ENCODE peak calls at places on chromosomes 13 and 19, in nine cellular contexts. U is GM13976, X is dorsolateral prefrontal cortex, F is neural crest cell, Y is colonic mucosa, G is mucosa of descending colon, C is A549, N is neural progenitor cell, Q is choroid plexus epithelial cell. L is an unnamed sample.

GRCh38 chr19:48695743-48696352 is at the start of gene FUT2:
- DNase-seq in X (no peak), N (peak), U (no peak), Y (peak), Q (no peak), G (peak), F (no peak), C (no peak), L (no peak)

GRCh38 chr19:45355910-45356309 is 14.5 kb downstream of the ERCC2 start:
- DNase-seq in N (no peak), G (no peak), Y (no peak), F (no peak), U (no peak), C (no peak), Q (no peak), X (no peak), L (no peak)

GRCh38 chr19:784541-784940 is 12.7 kb upstream of the PTBP1 start:
- DNase-seq in Y (no peak), U (no peak), N (no peak), X (no peak), G (no peak), F (no peak), Q (no peak), C (peak), L (no peak)

GRCh38 chr13:45700971-45701900 is 884 bp upstream of the CBY2 start:
- DNase-seq in G (peak), C (no peak), N (no peak), F (no peak), Y (no peak), X (no peak), U (peak), Q (no peak), L (no peak)

GRCh38 chr13:55652657-55653056 is 1488.1 kb upstream of the PRR20A start:
- DNase-seq in C (no peak), N (peak), X (no peak), Q (no peak), Y (no peak), F (no peak), U (no peak), G (no peak), L (no peak)

GRCh38 chr13:24083722-24084421 is 76.6 kb upstream of the SPATA13 start:
- DNase-seq in N (peak), Y (no peak), U (no peak), C (no peak), Q (no peak), G (no peak), X (peak), F (peak), L (no peak)

GRCh38 chr19:46721269-46722003 is 4.5 kb upstream of the PRKD2 start:
- DNase-seq in F (no peak), Q (no peak), U (no peak), C (peak), X (no peak), G (no peak), N (peak), Y (no peak), L (no peak)

GRCh38 chr19:50639121-50640112 is at the start of gene SYT3:
- DNase-seq in F (peak), Q (peak), Y (no peak), X (peak), N (peak), C (peak), G (peak), U (peak), L (peak)

GRCh38 chr13:110574161-110574560 is 12.6 kb upstream of the RAB20 start:
- DNase-seq in G (no peak), U (no peak), F (no peak), Q (no peak), X (no peak), Y (no peak), C (no peak), N (no peak), L (no peak)

GRCh38 chr19:11496391-11497163 is 9.1 kb downstream of the ZNF653 start:
- DNase-seq in G (peak), Q (peak), U (peak), F (peak), N (peak), X (peak), Y (peak), C (peak), L (peak)

GRCh38 chr19:45514376-45515051 is 7.2 kb downstream of the VASP start:
- DNase-seq in Q (no peak), N (no peak), Y (peak), G (peak), X (no peak), U (no peak), C (no peak), F (no peak), L (no peak)

GRCh38 chr13:36258831-36259230 is 38.8 kb downstream of the CCDC169 start:
- DNase-seq in U (no peak), G (no peak), Q (no peak), X (no peak), N (no peak), F (no peak), C (no peak), Y (no peak), L (no peak)
- TF ChIP-seq CTCF in U (no peak), G (no peak), Q (no peak), X (no peak), N (no peak), F (no peak), C (no peak), Y (no peak), L (no peak)

GRCh38 chr19:31314156-31314555 is 35.1 kb downstream of the TSHZ3 start:
- DNase-seq in N (no peak), Y (no peak), G (no peak), U (no peak), X (no peak), C (no peak), Q (no peak), F (no peak), L (no peak)

GRCh38 chr19:31316201-31316951 is 32.9 kb downstream of the TSHZ3 start:
- DNase-seq in G (peak), F (no peak), C (no peak), U (no peak), N (peak), Y (no peak), Q (peak), X (no peak), L (peak)

GRCh38 chr19:31313291-31314030 is 35.8 kb downstream of the TSHZ3 start:
- DNase-seq in U (no peak), Y (no peak), G (no peak), N (no peak), F (no peak), X (no peak), C (no peak), Q (no peak), L (no peak)

GRCh38 chr19:31315621-31316011 is 33.6 kb downstream of the TSHZ3 start:
- DNase-seq in G (no peak), X (no peak), C (no peak), Y (no peak), N (no peak), Q (no peak), F (no peak), U (no peak), L (no peak)

DNA sequence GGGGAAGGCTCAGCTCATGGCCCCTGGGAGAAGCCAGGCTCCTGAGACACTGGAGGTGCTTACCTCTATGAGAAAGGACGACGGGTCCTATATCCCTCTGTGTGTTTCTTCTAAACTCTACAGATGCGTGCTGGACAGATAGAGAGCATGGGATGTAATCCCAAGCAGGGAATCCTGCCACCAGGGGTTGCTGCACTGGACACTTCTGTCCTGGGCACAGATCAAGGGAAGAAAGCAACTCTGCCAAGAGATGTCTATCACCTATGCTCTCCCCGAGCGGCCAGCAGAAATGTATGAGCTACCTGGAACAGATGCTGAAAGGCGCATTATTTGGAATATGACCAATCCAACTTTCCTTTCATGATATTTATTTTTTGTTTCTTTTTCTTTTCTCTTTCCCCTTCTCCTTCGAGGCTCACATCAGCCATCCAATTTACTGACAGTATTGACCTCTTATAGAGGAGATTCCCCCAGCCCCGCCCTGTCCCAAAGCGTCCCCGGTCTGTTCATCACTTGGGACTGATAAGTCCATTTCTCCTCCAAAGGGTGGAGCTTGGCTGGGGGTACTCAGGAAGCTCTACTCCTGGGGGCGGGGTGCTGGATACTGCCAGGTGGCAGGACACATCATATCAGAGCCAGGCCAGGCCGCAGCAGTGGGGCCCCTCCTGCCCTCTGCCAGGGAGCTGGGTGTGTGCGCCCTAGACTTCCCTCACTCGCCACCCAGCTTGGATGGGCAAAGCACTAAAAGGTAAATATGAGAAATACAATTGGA is 34.2 kb downstream of the TSHZ3 start:
- DNase-seq in Y (no peak), Q (peak), X (no peak), C (no peak), U (no peak), F (no peak), N (peak), G (no peak), L (no peak)
- TF ChIP-seq CTCF in Y (no peak), Q (peak), X (no peak), C (no peak), U (no peak), F (no peak), N (peak), G (no peak), L (peak)

GRCh38 chr13:32086791-32087441 is 55.3 kb downstream of the FRY start:
- DNase-seq in Q (no peak), C (no peak), N (no peak), Y (no peak), G (no peak), X (no peak), U (no peak), F (no peak), L (peak)

GRCh38 chr13:32079586-32079985 is 48.0 kb downstream of the FRY start:
- DNase-seq in F (no peak), Y (no peak), Q (no peak), X (no peak), U (no peak), G (no peak), C (no peak), N (no peak), L (no peak)

GRCh38 chr13:32086366-32086765 is 54.8 kb downstream of the FRY start:
- DNase-seq in X (no peak), Q (no peak), F (no peak), G (no peak), C (no peak), Y (no peak), N (peak), U (no peak), L (peak)

GRCh38 chr13:32080328-32080744 is 48.8 kb downstream of the FRY start:
- DNase-seq in N (no peak), Q (no peak), Y (no peak), C (no peak), U (no peak), G (no peak), X (no peak), F (no peak), L (no peak)

DNA sequence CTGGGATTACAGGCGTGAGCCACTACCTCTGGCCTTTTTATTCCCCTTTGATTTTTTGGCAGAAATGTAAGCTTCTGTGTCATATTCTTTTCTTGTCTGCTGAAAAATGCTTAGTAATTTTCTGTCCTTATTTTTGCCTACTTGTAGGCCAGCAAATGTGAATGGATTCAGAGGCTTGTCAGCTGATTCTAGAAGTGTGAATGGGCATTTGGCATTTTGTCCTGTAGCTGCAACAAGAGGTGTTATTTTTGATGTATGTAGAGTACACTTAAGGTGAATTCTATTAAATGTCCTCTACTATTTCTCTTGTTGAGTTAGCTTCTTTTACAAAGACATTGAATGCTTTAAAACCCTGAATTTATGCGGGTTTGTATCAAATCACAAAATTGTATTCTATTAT is 50.0 kb downstream of the FRY start:
- DNase-seq in Q (no peak), C (no peak), N (no peak), Y (no peak), U (no peak), X (no peak), F (no peak), G (no peak), L (no peak)
- TF ChIP-seq CTCF in Q (no peak), C (no peak), N (no peak), Y (no peak), U (no peak), X (no peak), F (no peak), G (no peak), L (no peak)

GRCh38 chr19:18279266-18279515 is 2.2 kb downstream of the JUND start:
- DNase-seq in F (no peak), G (no peak), C (no peak), Y (no peak), N (no peak), Q (peak), X (no peak), U (no peak), L (no peak)
- TF ChIP-seq CTCF in F (no peak), G (no peak), C (no peak), Y (no peak), N (no peak), Q (no peak), X (no peak), U (no peak), L (no peak)

GRCh38 chr13:80367473-80367872 is 26.5 kb upstream of the SPRY2 start:
- DNase-seq in Y (no peak), C (no peak), U (no peak), N (no peak), Q (no peak), X (no peak), G (no peak), F (no peak), L (no peak)

GRCh38 chr13:80362488-80362887 is 21.6 kb upstream of the SPRY2 start:
- DNase-seq in N (no peak), G (peak), Q (no peak), Y (peak), U (no peak), C (no peak), F (no peak), X (no peak), L (no peak)

GRCh38 chr13:80361298-80361697 is 20.4 kb upstream of the SPRY2 start:
- DNase-seq in Q (no peak), X (no peak), Y (no peak), C (no peak), N (no peak), F (no peak), U (no peak), G (no peak), L (no peak)

GRCh38 chr13:80361883-80362327 is 21.0 kb upstream of the SPRY2 start:
- DNase-seq in U (peak), C (no peak), N (peak), Q (no peak), Y (peak), G (peak), X (peak), F (peak), L (no peak)

DNA sequence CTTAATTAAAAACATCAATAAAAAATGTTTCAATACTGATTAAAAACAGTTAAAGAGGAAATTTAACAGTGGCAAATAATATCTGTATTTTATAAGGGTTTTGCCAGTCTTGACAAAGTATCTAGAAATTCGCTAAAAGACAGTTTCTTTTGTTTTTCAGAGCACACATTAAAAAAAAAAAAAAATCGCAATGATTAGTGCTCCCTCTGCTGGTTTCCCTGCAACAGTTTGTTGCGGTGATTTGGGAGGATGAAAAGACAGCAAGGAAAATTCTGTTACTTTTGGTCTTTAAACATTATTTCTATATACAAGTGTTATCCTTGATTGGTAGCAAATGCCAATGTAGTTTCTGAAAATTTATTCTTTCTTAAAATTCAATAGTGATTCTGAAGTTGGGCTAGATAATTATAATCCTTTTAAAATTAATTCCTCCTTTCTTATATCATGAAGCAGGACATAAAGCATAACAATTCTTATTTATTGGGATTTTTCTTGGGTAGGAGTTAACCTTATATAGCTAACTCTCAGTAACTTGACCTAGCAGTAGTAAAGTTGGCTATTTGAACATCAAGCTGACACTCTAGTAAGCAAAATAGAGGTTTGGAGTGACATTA is 23.1 kb upstream of the SPRY2 start:
- DNase-seq in Q (peak), C (no peak), X (no peak), N (peak), U (no peak), Y (no peak), F (no peak), G (peak), L (peak)
- TF ChIP-seq CTCF in Q (peak), C (peak), X (peak), N (peak), U (peak), Y (peak), F (peak), G (peak), L (peak)

GRCh38 chr19:2315818-2316353 is 7.9 kb upstream of the LINGO3 start:
- DNase-seq in Y (peak), X (peak), C (no peak), G (peak), N (peak), Q (peak), U (peak), F (peak), L (peak)
- TF ChIP-seq CTCF in Y (peak), X (peak), C (peak), G (no peak), N (peak), Q (peak), U (peak), F (peak), L (peak)

GRCh38 chr19:5085566-5085965 is 116.7 kb downstream of the KDM4B start:
- DNase-seq in F (no peak), Q (no peak), X (no peak), C (no peak), N (no peak), U (no peak), G (no peak), Y (no peak), L (no peak)

GRCh38 chr19:5083547-5083965 is 114.6 kb downstream of the KDM4B start:
- DNase-seq in Y (no peak), X (no peak), U (no peak), F (no peak), N (peak), Q (peak), C (no peak), G (no peak), L (peak)

GRCh38 chr19:5086232-5086631 is 117.3 kb downstream of the KDM4B start:
- DNase-seq in G (no peak), U (no peak), Q (no peak), N (no peak), C (no peak), F (no peak), X (no peak), Y (no peak), L (no peak)

GRCh38 chr19:5089283-5089682 is 120.4 kb downstream of the KDM4B start:
- DNase-seq in X (no peak), U (no peak), F (no peak), N (no peak), G (no peak), Q (no peak), Y (no peak), C (no peak), L (no peak)

DNA sequence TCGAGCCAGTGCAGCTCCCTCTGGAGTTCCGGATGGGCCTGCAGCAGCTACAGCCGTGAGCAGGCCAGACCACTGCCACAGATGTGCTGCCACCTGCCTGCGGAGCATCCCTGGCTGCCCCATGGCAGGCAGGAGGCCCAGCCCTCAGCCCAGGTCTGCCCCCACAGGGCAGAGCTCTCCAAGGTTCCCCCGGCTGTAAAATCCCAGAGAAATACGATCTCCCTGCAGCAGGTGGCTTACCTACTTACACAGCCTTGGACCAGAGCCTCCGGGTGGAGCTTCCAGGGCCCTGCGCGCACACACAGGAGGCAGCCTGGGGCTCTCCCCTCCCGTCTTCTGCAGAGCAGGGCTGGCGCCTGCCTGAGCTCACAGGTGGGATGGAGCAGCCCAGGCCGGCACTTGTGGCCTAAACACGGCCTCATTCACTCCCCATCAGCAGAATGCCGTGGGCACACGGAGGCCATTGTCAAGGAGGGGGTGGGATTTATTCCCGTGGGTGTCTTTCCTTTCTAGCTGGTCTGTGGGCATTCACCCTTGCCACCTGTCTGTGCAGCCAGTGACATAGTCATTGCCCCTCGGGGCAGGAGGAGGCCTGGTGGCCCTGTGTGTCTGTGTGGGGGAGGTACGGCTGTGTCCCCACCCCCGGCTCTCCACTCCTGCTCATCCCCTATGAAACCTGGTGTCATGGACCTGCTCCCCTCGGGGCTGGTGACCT is 118.0 kb downstream of the KDM4B start:
- DNase-seq in C (peak), N (peak), F (no peak), Y (no peak), X (no peak), G (no peak), U (no peak), Q (no peak), L (no peak)
- TF ChIP-seq CTCF in C (no peak), N (peak), F (no peak), Y (no peak), X (no peak), G (no peak), U (no peak), Q (no peak), L (no peak)

GRCh38 chr19:58366576-58367430 is 4.3 kb upstream of the ZNF497 start:
- DNase-seq in Y (no peak), Q (no peak), U (no peak), C (no peak), N (no peak), X (no peak), G (no peak), F (no peak), L (no peak)
- TF ChIP-seq CTCF in Y (no peak), Q (no peak), U (no peak), C (no peak), N (no peak), X (no peak), G (no peak), F (no peak), L (no peak)

L was measured in fibroblast of villous mesenchyme.